ENCODE peak calls at places on chromosomes 11 and 22, in six cellular contexts. S is fibroblast of lung, V is kidney, M is pancreas, R is left lung, Y is esophagus squamous epithelium. E is an unnamed sample.

GRCh38 chr22:42439821-42440674 is 7.8 kb upstream of the NFAM1 start:
- DNase-seq in M (peak), V (peak), R (peak), S (peak), Y (no peak), E (no peak)

GRCh38 chr11:114566273-114566672 is 6.6 kb upstream of the NXPE1 start:
- DNase-seq in S (no peak), R (no peak), M (no peak), V (no peak), Y (no peak), E (no peak)

GRCh38 chr22:39574779-39575551 is 4.4 kb downstream of the CACNA1I start:
- DNase-seq in Y (no peak), S (peak), M (no peak), R (no peak), V (no peak), E (no peak)

GRCh38 chr11:461626-462025 is 11.5 kb downstream of the PTDSS2 start:
- DNase-seq in M (peak), R (peak), Y (no peak), V (peak), S (no peak), E (no peak)

GRCh38 chr11:69852051-69852450 is 32.8 kb upstream of the FGF3 start:
- DNase-seq in S (no peak), V (no peak), Y (no peak), M (no peak), R (no peak), E (no peak)

GRCh38 chr22:43476751-43477150 is 64.9 kb downstream of the MPPED1 start:
- DNase-seq in R (peak), M (no peak), V (peak), S (no peak), Y (no peak), E (no peak)

GRCh38 chr11:30914143-30914762 is 328.1 kb upstream of the MPPED2 start:
- DNase-seq in M (peak), Y (no peak), V (peak), S (peak), R (peak), E (no peak)

GRCh38 chr11:112499153-112499907 is 238.7 kb upstream of the PLET1 start:
- DNase-seq in V (peak), Y (no peak), M (no peak), S (no peak), R (no peak), E (no peak)

GRCh38 chr22:26769663-26770062 is 112.3 kb downstream of the MIAT start:
- DNase-seq in S (no peak), V (no peak), M (no peak), R (no peak), Y (no peak), E (no peak)

GRCh38 chr22:24685804-24686203 is 82.8 kb downstream of the GGT1 start:
- DNase-seq in M (no peak), V (peak), R (peak), Y (no peak), S (peak), E (no peak)

GRCh38 chr11:72224587-72225410 is at the start of gene INPPL1:
- DNase-seq in R (peak), S (peak), Y (no peak), M (peak), V (peak), E (peak)

GRCh38 chr11:131744847-131745246 is 374.4 kb downstream of the NTM start:
- DNase-seq in S (peak), M (no peak), V (no peak), R (no peak), Y (no peak), E (no peak)

GRCh38 chr11:33399421-33399820 is 142.2 kb downstream of the HIPK3 start:
- DNase-seq in M (no peak), S (no peak), V (no peak), Y (no peak), R (no peak), E (no peak)

GRCh38 chr11:1112351-1113191 is 37.9 kb downstream of the MUC2 start:
- DNase-seq in Y (no peak), R (peak), V (peak), M (no peak), S (no peak), E (no peak)

GRCh38 chr11:103659138-103659734 is 377.2 kb upstream of the DDI1 start:
- DNase-seq in Y (no peak), R (no peak), S (no peak), M (no peak), V (no peak), E (no peak)

GRCh38 chr11:57095417-57095816 is 86.3 kb upstream of the LRRC55 start:
- DNase-seq in M (no peak), Y (no peak), V (no peak), R (no peak), S (no peak), E (no peak)

GRCh38 chr11:46951864-46952263 is 15.3 kb downstream of the CSTPP1 start:
- DNase-seq in S (no peak), R (no peak), Y (no peak), V (no peak), M (no peak), E (no peak)

GRCh38 chr11:7571640-7572000 is 57.8 kb downstream of the PPFIBP2 start:
- DNase-seq in M (peak), S (peak), Y (no peak), R (no peak), V (peak), E (no peak)

GRCh38 chr11:77619576-77620198 is 17.9 kb downstream of the CLNS1A start:
- DNase-seq in R (no peak), S (peak), V (no peak), Y (no peak), M (no peak), E (no peak)

GRCh38 chr22:35306350-35306967 is 6.8 kb downstream of the TOM1 start:
- DNase-seq in S (no peak), M (no peak), V (no peak), R (no peak), Y (no peak), E (no peak)

GRCh38 chr11:116211166-116211565 is 561.6 kb downstream of the BUD13 start:
- DNase-seq in S (no peak), R (no peak), M (no peak), V (no peak), Y (no peak), E (no peak)

GRCh38 chr11:83725718-83726117 is 439.6 kb upstream of the CCDC90B start:
- DNase-seq in R (no peak), V (no peak), Y (no peak), S (no peak), M (no peak), E (no peak)

GRCh38 chr22:43066844-43067385 is 22.3 kb downstream of the TTLL1 start:
- DNase-seq in Y (no peak), R (no peak), M (no peak), V (no peak), S (peak), E (no peak)

GRCh38 chr22:42993651-42994275 is 21.2 kb downstream of the PACSIN2 start:
- DNase-seq in S (peak), V (no peak), R (no peak), Y (no peak), M (no peak), E (no peak)

GRCh38 chr11:117223741-117224685 is 7.9 kb downstream of the PCSK7 start:
- DNase-seq in V (peak), M (no peak), S (no peak), R (no peak), Y (no peak), E (no peak)

GRCh38 chr11:13669544-13670488 is 1.3 kb downstream of the FAR1 start:
- DNase-seq in V (no peak), S (peak), M (no peak), Y (no peak), R (no peak), E (no peak)

GRCh38 chr11:65491614-65492386 is 7.0 kb upstream of the MALAT1 start:
- DNase-seq in R (peak), M (peak), Y (no peak), V (peak), S (peak), E (no peak)

GRCh38 chr11:69910519-69911309 is 91.5 kb upstream of the FGF3 start:
- DNase-seq in S (no peak), V (peak), R (peak), Y (no peak), M (no peak), E (no peak)

GRCh38 chr11:45530776-45531175 is 134.6 kb downstream of the CHST1 start:
- DNase-seq in M (no peak), S (no peak), V (no peak), Y (no peak), R (no peak), E (no peak)

GRCh38 chr11:71080239-71081097 is 171.9 kb downstream of the SHANK2 start:
- DNase-seq in V (no peak), R (no peak), Y (no peak), M (no peak), S (peak), E (no peak)

GRCh38 chr11:35178862-35179261 is 39.9 kb downstream of the CD44 start:
- DNase-seq in Y (no peak), R (no peak), M (no peak), V (no peak), S (no peak), E (no peak)

GRCh38 chr11:29280452-29280851 is 736.4 kb downstream of the KCNA4 start:
- DNase-seq in S (no peak), Y (no peak), R (no peak), M (no peak), V (no peak), E (no peak)

GRCh38 chr11:62980133-62980760 is 4.5 kb downstream of the SLC22A6 start:
- DNase-seq in Y (no peak), M (no peak), V (no peak), S (peak), R (no peak), E (no peak)

DNA sequence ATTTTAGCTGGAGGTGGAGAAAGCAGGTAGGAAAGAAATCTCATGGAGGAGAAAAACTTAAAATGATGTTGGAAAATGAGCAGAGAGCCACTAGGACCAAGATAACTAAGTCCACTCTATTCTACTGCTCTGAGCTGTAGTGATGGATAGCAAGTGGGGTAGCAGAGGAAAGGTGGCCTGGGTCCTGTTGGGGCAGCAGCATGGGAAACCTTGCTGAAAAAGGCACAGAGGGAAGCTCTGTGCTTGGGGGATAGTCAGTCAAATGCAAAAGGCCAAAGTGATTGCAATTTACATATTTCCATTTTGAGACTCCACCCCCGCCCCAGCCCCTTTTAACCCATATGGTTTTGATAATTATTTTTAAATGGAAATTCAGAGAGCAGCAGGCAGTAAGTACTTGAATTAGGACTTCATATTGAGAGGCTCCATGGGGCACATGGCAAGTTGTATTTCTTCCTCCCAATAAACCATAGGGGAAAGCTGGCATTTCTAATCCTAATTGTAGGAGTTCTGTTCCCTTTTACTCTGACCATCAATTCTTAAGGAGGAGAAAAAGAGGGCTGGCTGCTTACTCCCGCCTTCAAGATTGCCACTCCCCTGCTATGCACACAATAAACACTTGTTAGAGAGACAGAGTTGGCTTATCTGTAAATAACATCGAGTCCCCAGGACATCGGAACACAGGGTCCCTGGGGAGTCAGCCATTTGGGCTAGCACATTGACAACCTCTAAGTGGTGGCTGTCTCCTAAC is 1341.5 kb upstream of the TENM4 start:
- DNase-seq in V (no peak), M (no peak), S (no peak), Y (no peak), R (no peak), E (no peak)
- H3K27ac ChIP-seq in V (no peak), M (no peak), S (no peak), Y (no peak), R (no peak), E (no peak)

DNA sequence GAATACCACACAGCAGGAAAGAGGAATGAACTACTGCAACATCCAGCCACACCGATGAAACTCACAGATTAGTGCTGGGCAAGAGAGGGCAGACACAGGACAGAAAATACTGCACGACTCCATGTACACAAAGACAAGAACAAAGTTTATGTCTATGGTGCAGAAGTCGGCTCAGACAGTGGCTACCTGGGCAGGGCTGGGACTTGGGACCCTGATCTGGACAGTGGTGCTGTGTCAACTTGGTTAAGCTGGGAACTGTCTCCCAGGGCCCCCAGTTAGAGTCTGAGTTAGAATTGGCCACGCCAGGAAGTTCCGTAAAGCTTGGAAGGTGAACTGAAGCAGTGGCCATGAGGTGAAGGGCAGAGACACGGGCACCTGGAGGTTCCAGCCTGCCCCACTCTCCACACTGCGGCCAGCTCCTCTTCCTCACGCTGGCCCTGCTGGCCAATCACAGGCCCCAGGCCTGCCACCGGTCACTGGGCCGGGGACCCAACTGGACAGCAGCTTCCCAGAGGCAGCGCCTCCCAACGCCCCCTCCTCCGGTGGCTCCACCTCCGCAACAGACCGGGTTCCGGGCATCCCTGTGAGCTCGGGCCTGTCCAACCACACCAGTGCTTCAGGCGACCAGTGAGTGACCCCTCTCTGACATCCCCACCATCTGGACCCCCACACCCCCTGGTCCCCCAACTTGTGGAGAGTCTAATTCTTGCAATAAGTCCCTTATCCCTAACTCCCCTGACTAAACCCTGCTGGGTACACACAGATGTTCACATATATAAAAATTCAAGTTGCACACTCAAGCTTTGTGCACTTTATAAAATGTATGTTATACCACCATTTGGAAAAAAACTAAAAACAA is 93.7 kb downstream of the MICAL3 start:
- DNase-seq in S (no peak), Y (no peak), M (no peak), V (no peak), R (no peak), E (no peak)
- TF ChIP-seq CTCF in S (no peak), Y (no peak), M (no peak), V (no peak), R (no peak), E (no peak)

DNA sequence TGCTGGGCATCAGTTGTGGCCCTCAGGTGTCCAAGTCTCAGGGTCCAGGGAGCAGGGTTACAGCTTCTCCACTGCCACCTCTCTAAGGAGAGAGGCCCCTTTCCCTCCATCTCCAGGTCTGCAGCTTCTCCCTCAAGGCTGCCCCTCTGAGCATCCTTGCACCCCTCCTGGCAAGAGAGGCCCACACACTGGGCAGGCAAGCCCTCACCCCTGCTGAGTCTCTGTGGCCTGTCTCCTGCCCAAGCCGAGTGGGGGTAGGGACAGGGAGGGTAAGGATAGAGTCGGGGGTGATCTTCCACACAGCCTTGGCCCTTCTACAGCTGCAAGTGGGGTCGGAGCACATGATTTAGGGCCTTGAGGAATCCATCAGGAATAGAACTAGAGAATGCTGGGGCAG is 76.6 kb downstream of the ST3GAL4 start:
- DNase-seq in V (no peak), R (no peak), Y (no peak), S (no peak), M (peak), E (no peak)
- H3K27ac ChIP-seq in V (no peak), R (peak), Y (peak), S (peak), M (no peak), E (no peak)

DNA sequence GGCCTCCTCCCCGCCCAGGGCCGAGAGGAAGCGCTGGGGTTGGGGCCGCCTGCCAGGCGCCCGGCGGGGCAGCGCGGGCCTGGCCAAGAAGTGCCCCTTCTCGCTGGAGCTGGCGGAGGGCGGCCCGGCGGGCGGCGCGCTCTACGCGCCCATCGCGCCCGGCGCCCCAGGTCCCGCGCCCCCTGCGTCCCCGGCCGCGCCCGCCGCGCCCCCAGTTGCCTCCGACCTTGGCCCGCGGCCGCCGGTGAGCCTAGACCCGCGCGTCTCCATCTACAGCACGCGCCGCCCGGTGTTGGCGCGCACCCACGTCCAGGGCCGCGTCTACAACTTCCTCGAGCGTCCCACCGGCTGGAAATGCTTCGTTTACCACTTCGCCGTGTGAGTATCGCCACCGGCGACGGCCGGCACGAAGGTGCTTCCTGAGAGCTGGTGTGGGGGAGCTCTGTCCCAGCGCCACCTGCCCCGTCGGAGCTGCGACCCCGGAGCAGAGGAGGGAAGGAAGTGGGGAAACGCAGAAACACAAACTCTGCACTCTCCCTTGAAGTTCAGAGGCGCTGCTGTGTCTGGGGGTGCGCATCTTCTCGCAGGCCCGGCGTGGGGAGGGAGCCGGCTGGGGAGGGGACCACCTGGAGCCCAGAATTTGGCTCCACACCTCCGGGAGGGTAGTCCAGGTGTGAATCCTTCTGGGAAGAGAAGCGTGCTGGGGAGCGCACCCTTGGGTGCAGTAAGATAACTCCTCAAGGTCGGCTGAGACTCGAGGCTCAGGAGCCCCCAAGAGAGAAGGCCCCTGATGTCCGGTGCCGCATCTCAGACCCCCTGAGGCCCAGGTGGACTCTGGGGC is 519 bp downstream of the KCNQ1 start:
- DNase-seq in Y (no peak), R (peak), S (no peak), M (peak), V (peak), E (no peak)
- TF ChIP-seq CTCF in Y (no peak), R (no peak), S (no peak), M (no peak), V (no peak), E (no peak)

E was measured in CD8-positive, alpha-beta T cell.